ENCODE peak calls at places on chromosomes 2 and 18, in nine cellular contexts. V is left ventricle myocardium superior; W is NCI-H1417; L is NCI-H1105 treated with DMSO at 0.1 percent for 48 hours; O is AG10803; B is heart left ventricle; H is NCI-H748 treated with DMSO at 0.1 percent for 48 hours; I is stimulated activated CD8-positive, alpha-beta memory T cell treated with anti-CD3 and anti-CD28 coated beads, Interleukin-12 subunit alpha, Interleukin-12 subunit beta, amount 100 ng/mL, for 1 hour; D is GM10248. S is an unnamed sample.

GRCh38 chr2:220460257-220460985 is 833.0 kb downstream of the SLC4A3 start:
- DNase-seq in V (no peak), W (no peak), L (no peak), O (no peak), B (no peak), H (no peak), I (no peak), D (no peak), S (no peak)

GRCh38 chr18:70037453-70038061 is 89.9 kb upstream of the CD226 start:
- DNase-seq in V (peak; percentile 25), W (no peak), L (no peak), O (no peak), B (no peak), H (no peak), I (no peak), D (no peak), S (no peak)

GRCh38 chr18:24922491-24922890 is 429.5 kb downstream of the ZNF521 start:
- DNase-seq in V (no peak), W (no peak), L (no peak), O (no peak), B (no peak), H (no peak), I (no peak), D (no peak), S (no peak)

GRCh38 chr2:107669335-107669734 is 157.4 kb upstream of the RGPD4 start:
- DNase-seq in V (no peak), W (peak; percentile 62), L (peak; percentile 49), O (peak; percentile 12), B (no peak), H (no peak), I (no peak), D (no peak), S (no peak)

GRCh38 chr2:223868005-223868404 is 30.6 kb upstream of the AP1S3 start:
- DNase-seq in V (no peak), W (no peak), L (no peak), O (no peak), B (no peak), H (no peak), I (no peak), D (no peak), S (no peak)

GRCh38 chr2:198476007-198476406 is 671.6 kb downstream of the PLCL1 start:
- DNase-seq in V (no peak), W (peak; percentile 18), L (no peak), O (no peak), B (no peak), H (no peak), I (no peak), D (no peak), S (no peak)

GRCh38 chr2:84807063-84807485 is 73.8 kb downstream of the TRABD2A start:
- DNase-seq in V (no peak), W (no peak), L (no peak), O (peak; percentile 100), B (no peak), H (no peak), I (no peak), D (no peak), S (no peak)

GRCh38 chr2:62578837-62579640 is 73.0 kb upstream of the TMEM17 start:
- DNase-seq in V (no peak), W (no peak), L (no peak), O (peak; percentile 93), B (no peak), H (no peak), I (no peak), D (no peak), S (no peak)

GRCh38 chr18:6315556-6316331 is 99.0 kb downstream of the L3MBTL4 start:
- DNase-seq in V (no peak), W (no peak), L (no peak), O (no peak), B (no peak), H (no peak), I (no peak), D (no peak), S (no peak)

GRCh38 chr2:29130295-29130694 is 15.1 kb downstream of the CLIP4 start:
- DNase-seq in V (no peak), W (peak; percentile 53), L (no peak), O (peak; percentile 84), B (no peak), H (no peak), I (no peak), D (peak; percentile 27), S (peak; percentile 17)

GRCh38 chr2:25664531-25665307 is 8.7 kb downstream of the DTNB start:
- DNase-seq in V (no peak), W (peak; percentile 45), L (peak; percentile 26), O (peak; percentile 54), B (no peak), H (peak; percentile 73), I (no peak), D (peak; percentile 38), S (no peak)

GRCh38 chr2:109258376-109258775 is 129.4 kb downstream of the SH3RF3 start:
- DNase-seq in V (no peak), W (no peak), L (no peak), O (no peak), B (peak; percentile 17), H (no peak), I (no peak), D (no peak), S (no peak)

GRCh38 chr2:33511141-33511540 is 34.7 kb downstream of the RASGRP3 start:
- DNase-seq in V (no peak), W (no peak), L (no peak), O (no peak), B (no peak), H (no peak), I (no peak), D (no peak), S (no peak)

S was measured in HL-60.